ENCODE peak calls at places on chromosomes 2 and 18, in ten cellular contexts. One of them, this sample, is unnamed.

GRCh38 chr2:38266382-38267051 is 110.6 kb downstream of the ATL2 start:
- DNase-seq in body of pancreas: no peak
- DNase-seq in H54: no peak
- DNase-seq in IMR-90: no peak
- DNase-seq in tibial nerve: no peak
- DNase-seq in right lobe of liver: no peak
- DNase-seq in GM12891: no peak
- DNase-seq in A549: no peak
- DNase-seq in spleen: no peak
- DNase-seq in K562: no peak
- DNase-seq in this sample: no peak

GRCh38 chr2:231900486-231900942 is 25.7 kb downstream of the NPPC start:
- DNase-seq in tibial nerve: peak
- DNase-seq in GM12891: no peak
- DNase-seq in body of pancreas: peak
- DNase-seq in right lobe of liver: peak
- DNase-seq in K562: peak
- DNase-seq in spleen: peak
- DNase-seq in A549: peak
- DNase-seq in H54: peak
- DNase-seq in IMR-90: peak
- DNase-seq in this sample: peak

GRCh38 chr18:21834301-21834660 is 93.7 kb downstream of the MIB1 start:
- DNase-seq in body of pancreas: no peak
- DNase-seq in K562: no peak
- DNase-seq in spleen: no peak
- DNase-seq in H54: no peak
- DNase-seq in GM12891: no peak
- DNase-seq in right lobe of liver: no peak
- DNase-seq in tibial nerve: no peak
- DNase-seq in IMR-90: peak
- DNase-seq in A549: no peak
- DNase-seq in this sample: no peak

GRCh38 chr2:239406316-239406995 is 5.6 kb upstream of the HDAC4 start:
- DNase-seq in A549: no peak
- DNase-seq in K562: no peak
- DNase-seq in spleen: no peak
- DNase-seq in GM12891: no peak
- DNase-seq in H54: no peak
- DNase-seq in body of pancreas: no peak
- DNase-seq in IMR-90: no peak
- DNase-seq in tibial nerve: no peak
- DNase-seq in right lobe of liver: no peak
- DNase-seq in this sample: no peak

GRCh38 chr2:2243666-2244065 is 87.4 kb downstream of the MYT1L start:
- DNase-seq in right lobe of liver: no peak
- DNase-seq in K562: no peak
- DNase-seq in body of pancreas: no peak
- DNase-seq in IMR-90: no peak
- DNase-seq in spleen: no peak
- DNase-seq in tibial nerve: no peak
- DNase-seq in A549: no peak
- DNase-seq in GM12891: no peak
- DNase-seq in H54: no peak
- DNase-seq in this sample: no peak

GRCh38 chr18:49572935-49573334 is 11.1 kb downstream of the LIPG start:
- DNase-seq in right lobe of liver: no peak
- DNase-seq in K562: no peak
- DNase-seq in body of pancreas: no peak
- DNase-seq in GM12891: no peak
- DNase-seq in spleen: no peak
- DNase-seq in A549: no peak
- DNase-seq in tibial nerve: no peak
- DNase-seq in IMR-90: no peak
- DNase-seq in H54: no peak
- DNase-seq in this sample: no peak

GRCh38 chr18:76846217-76846616 is 23.9 kb downstream of the ZNF236 start:
- DNase-seq in tibial nerve: no peak
- DNase-seq in GM12891: no peak
- DNase-seq in K562: no peak
- DNase-seq in IMR-90: no peak
- DNase-seq in right lobe of liver: no peak
- DNase-seq in body of pancreas: no peak
- DNase-seq in A549: no peak
- DNase-seq in H54: no peak
- DNase-seq in spleen: no peak
- DNase-seq in this sample: no peak

GRCh38 chr18:45201489-45201888 is 413.8 kb upstream of the SLC14A2 start:
- DNase-seq in GM12891: no peak
- DNase-seq in right lobe of liver: no peak
- DNase-seq in A549: peak
- DNase-seq in tibial nerve: no peak
- DNase-seq in H54: no peak
- DNase-seq in IMR-90: no peak
- DNase-seq in K562: no peak
- DNase-seq in body of pancreas: no peak
- DNase-seq in spleen: no peak
- DNase-seq in this sample: no peak

GRCh38 chr2:233120459-233120858 is 60.3 kb downstream of the INPP5D start:
- DNase-seq in A549: no peak
- DNase-seq in IMR-90: no peak
- DNase-seq in body of pancreas: no peak
- DNase-seq in right lobe of liver: no peak
- DNase-seq in H54: no peak
- DNase-seq in GM12891: no peak
- DNase-seq in K562: no peak
- DNase-seq in spleen: peak
- DNase-seq in tibial nerve: no peak
- DNase-seq in this sample: no peak

GRCh38 chr2:233125455-233126065 is 65.4 kb downstream of the INPP5D start:
- DNase-seq in tibial nerve: no peak
- DNase-seq in IMR-90: no peak
- DNase-seq in H54: no peak
- DNase-seq in body of pancreas: no peak
- DNase-seq in GM12891: no peak
- DNase-seq in A549: no peak
- DNase-seq in K562: no peak
- DNase-seq in right lobe of liver: no peak
- DNase-seq in spleen: peak
- DNase-seq in this sample: no peak

GRCh38 chr2:233122541-233122940 is 62.4 kb downstream of the INPP5D start:
- DNase-seq in tibial nerve: no peak
- DNase-seq in body of pancreas: no peak
- DNase-seq in A549: no peak
- DNase-seq in IMR-90: no peak
- DNase-seq in GM12891: no peak
- DNase-seq in right lobe of liver: no peak
- DNase-seq in spleen: peak
- DNase-seq in K562: no peak
- DNase-seq in H54: no peak
- DNase-seq in this sample: no peak

GRCh38 chr2:233121856-233122255 is 61.7 kb downstream of the INPP5D start:
- DNase-seq in A549: no peak
- DNase-seq in IMR-90: no peak
- DNase-seq in right lobe of liver: no peak
- DNase-seq in tibial nerve: no peak
- DNase-seq in GM12891: no peak
- DNase-seq in K562: no peak
- DNase-seq in spleen: peak
- DNase-seq in body of pancreas: no peak
- DNase-seq in H54: no peak
- DNase-seq in this sample: no peak

GRCh38 chr2:233124449-233125080 is 64.4 kb downstream of the INPP5D start:
- DNase-seq in spleen: peak
- DNase-seq in tibial nerve: no peak
- DNase-seq in H54: no peak
- DNase-seq in A549: no peak
- DNase-seq in GM12891: peak
- DNase-seq in body of pancreas: no peak
- DNase-seq in right lobe of liver: no peak
- DNase-seq in K562: no peak
- DNase-seq in IMR-90: no peak
- DNase-seq in this sample: no peak
- TF ChIP-seq POLR2A in spleen: no peak
- TF ChIP-seq POLR2A in tibial nerve: no peak
- TF ChIP-seq POLR2A in H54: no peak
- TF ChIP-seq POLR2A in A549: no peak
- TF ChIP-seq POLR2A in GM12891: peak
- TF ChIP-seq POLR2A in body of pancreas: no peak
- TF ChIP-seq POLR2A in right lobe of liver: no peak
- TF ChIP-seq POLR2A in K562: no peak
- TF ChIP-seq POLR2A in IMR-90: no peak
- TF ChIP-seq POLR2A in this sample: no peak

GRCh38 chr2:175168564-175168945 is 552 bp upstream of the ATF2 start:
- DNase-seq in A549: no peak
- DNase-seq in GM12891: no peak
- DNase-seq in K562: no peak
- DNase-seq in body of pancreas: no peak
- DNase-seq in IMR-90: no peak
- DNase-seq in spleen: no peak
- DNase-seq in right lobe of liver: no peak
- DNase-seq in tibial nerve: no peak
- DNase-seq in H54: no peak
- DNase-seq in this sample: no peak
- TF ChIP-seq POLR2A in A549: peak
- TF ChIP-seq POLR2A in GM12891: no peak
- TF ChIP-seq POLR2A in K562: peak
- TF ChIP-seq POLR2A in body of pancreas: peak
- TF ChIP-seq POLR2A in IMR-90: no peak
- TF ChIP-seq POLR2A in spleen: no peak
- TF ChIP-seq POLR2A in right lobe of liver: peak
- TF ChIP-seq POLR2A in tibial nerve: no peak
- TF ChIP-seq POLR2A in H54: peak
- TF ChIP-seq POLR2A in this sample: peak

DNA sequence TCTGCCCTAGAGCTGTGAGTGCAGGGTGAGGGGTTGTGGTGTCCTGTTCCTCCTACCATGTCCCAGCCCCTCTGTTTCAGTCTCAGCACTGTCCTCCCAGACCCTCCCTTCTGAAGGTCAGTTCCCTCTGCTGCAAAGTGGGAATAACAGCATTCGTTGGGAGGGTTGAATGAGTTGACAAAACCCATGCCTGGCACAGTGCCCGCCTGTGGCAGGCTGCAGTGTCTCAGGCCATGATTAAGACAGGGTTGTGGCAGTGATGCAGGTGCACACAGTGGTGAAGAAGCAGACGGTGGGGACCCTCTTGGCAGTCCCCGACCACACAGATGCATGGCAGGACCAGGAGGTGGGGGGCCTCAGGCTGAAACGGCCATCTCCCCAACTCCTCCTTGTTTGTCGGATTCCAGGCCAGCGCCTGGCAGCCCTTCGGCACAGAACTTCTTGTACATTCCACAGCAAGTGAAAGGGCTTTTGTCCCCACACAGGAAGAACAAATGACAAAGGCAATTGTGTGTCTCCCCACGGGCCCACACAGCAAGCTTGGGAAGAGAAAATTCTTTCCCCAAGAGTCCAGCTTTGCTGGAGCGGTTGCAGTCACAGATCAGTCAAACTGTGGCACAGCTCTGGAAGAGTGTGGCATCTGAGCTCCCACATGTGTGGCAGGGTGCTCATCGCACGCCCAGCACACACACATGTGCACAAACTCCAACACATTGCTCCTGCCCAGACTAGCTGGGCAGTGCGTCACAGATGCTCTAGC is 92.0 kb upstream of the MSH2 start:
- DNase-seq in IMR-90: no peak
- DNase-seq in A549: peak
- DNase-seq in H54: no peak
- DNase-seq in spleen: peak
- DNase-seq in K562: no peak
- DNase-seq in right lobe of liver: no peak
- DNase-seq in tibial nerve: peak
- DNase-seq in GM12891: no peak
- DNase-seq in body of pancreas: peak
- DNase-seq in this sample: peak
- TF ChIP-seq POLR2A in IMR-90: no peak
- TF ChIP-seq POLR2A in A549: no peak
- TF ChIP-seq POLR2A in H54: no peak
- TF ChIP-seq POLR2A in spleen: no peak
- TF ChIP-seq POLR2A in K562: no peak
- TF ChIP-seq POLR2A in right lobe of liver: no peak
- TF ChIP-seq POLR2A in tibial nerve: no peak
- TF ChIP-seq POLR2A in GM12891: no peak
- TF ChIP-seq POLR2A in body of pancreas: no peak
- TF ChIP-seq POLR2A in this sample: no peak

GRCh38 chr18:23229472-23229871 is 94.2 kb downstream of the CABLES1 start:
- DNase-seq in K562: no peak
- DNase-seq in right lobe of liver: no peak
- DNase-seq in IMR-90: peak
- DNase-seq in GM12891: no peak
- DNase-seq in H54: no peak
- DNase-seq in body of pancreas: no peak
- DNase-seq in A549: no peak
- DNase-seq in spleen: no peak
- DNase-seq in tibial nerve: no peak
- DNase-seq in this sample: no peak

GRCh38 chr18:23230688-23231087 is 95.4 kb downstream of the CABLES1 start:
- DNase-seq in IMR-90: no peak
- DNase-seq in tibial nerve: no peak
- DNase-seq in GM12891: no peak
- DNase-seq in A549: no peak
- DNase-seq in body of pancreas: no peak
- DNase-seq in K562: no peak
- DNase-seq in spleen: no peak
- DNase-seq in H54: no peak
- DNase-seq in right lobe of liver: no peak
- DNase-seq in this sample: no peak

GRCh38 chr18:23232331-23232730 is 97.0 kb downstream of the CABLES1 start:
- DNase-seq in H54: no peak
- DNase-seq in spleen: no peak
- DNase-seq in GM12891: no peak
- DNase-seq in body of pancreas: no peak
- DNase-seq in IMR-90: no peak
- DNase-seq in tibial nerve: no peak
- DNase-seq in K562: no peak
- DNase-seq in A549: no peak
- DNase-seq in right lobe of liver: no peak
- DNase-seq in this sample: no peak

GRCh38 chr18:23228102-23229051 is 93.1 kb downstream of the CABLES1 start:
- DNase-seq in body of pancreas: peak
- DNase-seq in right lobe of liver: no peak
- DNase-seq in H54: no peak
- DNase-seq in IMR-90: peak
- DNase-seq in A549: no peak
- DNase-seq in K562: no peak
- DNase-seq in spleen: no peak
- DNase-seq in tibial nerve: no peak
- DNase-seq in GM12891: no peak
- DNase-seq in this sample: no peak

DNA sequence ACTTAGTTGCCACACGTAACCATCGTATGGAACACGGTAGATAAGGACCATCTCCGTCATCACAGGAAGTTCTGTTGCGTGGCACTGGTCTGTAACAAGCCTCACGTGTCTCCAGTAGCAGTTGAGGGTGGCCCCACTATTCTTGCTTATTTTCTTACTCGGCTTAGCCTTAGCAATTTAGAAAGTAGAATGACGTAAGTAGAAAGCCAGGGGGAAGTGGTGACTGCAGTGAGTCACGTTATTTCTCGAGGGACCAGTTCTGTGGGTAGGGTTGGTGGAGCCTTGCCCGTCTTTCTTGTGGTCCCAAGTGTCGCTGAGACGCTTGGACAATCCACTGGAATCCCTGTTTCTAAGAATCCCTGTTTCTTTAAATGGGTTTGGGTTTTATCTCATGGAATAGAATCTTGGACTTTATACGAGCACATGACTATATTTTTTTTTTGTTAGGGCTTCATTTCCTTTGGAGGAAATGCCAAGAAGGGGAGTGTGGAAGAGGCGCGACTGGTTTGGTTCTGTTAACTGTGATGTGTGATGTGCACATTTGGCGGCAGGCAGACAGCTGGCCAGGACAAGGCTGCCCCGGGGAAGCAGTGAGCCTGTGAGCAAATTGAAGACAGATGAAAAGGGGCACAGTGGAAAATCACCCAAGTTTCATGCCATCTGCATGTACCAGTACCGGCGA is 96.2 kb downstream of the CABLES1 start:
- DNase-seq in body of pancreas: peak
- DNase-seq in right lobe of liver: peak
- DNase-seq in spleen: no peak
- DNase-seq in K562: no peak
- DNase-seq in H54: no peak
- DNase-seq in tibial nerve: peak
- DNase-seq in GM12891: peak
- DNase-seq in IMR-90: peak
- DNase-seq in A549: no peak
- DNase-seq in this sample: peak
- TF ChIP-seq POLR2A in body of pancreas: no peak
- TF ChIP-seq POLR2A in right lobe of liver: no peak
- TF ChIP-seq POLR2A in spleen: no peak
- TF ChIP-seq POLR2A in K562: no peak
- TF ChIP-seq POLR2A in H54: no peak
- TF ChIP-seq POLR2A in tibial nerve: no peak
- TF ChIP-seq POLR2A in GM12891: no peak
- TF ChIP-seq POLR2A in IMR-90: no peak
- TF ChIP-seq POLR2A in A549: no peak
- TF ChIP-seq POLR2A in this sample: no peak

This sample was measured in erythroblast.